ENCODE peak calls at places on chromosomes 3 and 15, in nine cellular contexts. F, X, V, Z, I, J, R, D and W are unnamed samples.

GRCh38 chr3:195069501-195070251 is 201.3 kb downstream of the XXYLT1 start:
- DNase-seq in Z (no peak), R (peak; percentile 50), F (no peak), X (no peak), V (no peak), I (no peak), J (peak; percentile 6), D (no peak), W (no peak)

GRCh38 chr3:76470285-76470684 is 569.6 kb upstream of the ROBO2 start:
- DNase-seq in V (no peak), R (no peak), J (no peak), D (no peak), I (peak; percentile 91), X (no peak), Z (no peak), F (no peak), W (peak; percentile 82)

GRCh38 chr15:88506628-88507027 is 39.1 kb downstream of the MRPS11 start:
- DNase-seq in R (no peak), Z (no peak), V (no peak), F (no peak), I (no peak), X (no peak), J (no peak), D (no peak), W (no peak)

GRCh38 chr3:165148901-165149441 is 47.2 kb downstream of the SLITRK3 start:
- DNase-seq in J (no peak), D (no peak), R (no peak), V (no peak), Z (no peak), X (no peak), I (no peak), F (no peak), W (no peak)

GRCh38 chr15:101198820-101199219 is 53.0 kb downstream of the CHSY1 start:
- DNase-seq in X (no peak), V (no peak), Z (no peak), D (no peak), J (no peak), R (no peak), I (peak; percentile 39), F (no peak), W (no peak)

GRCh38 chr3:61666032-61666431 is 104.7 kb downstream of the PTPRG start:
- DNase-seq in I (no peak), Z (no peak), D (no peak), F (no peak), X (no peak), V (no peak), R (no peak), J (peak; percentile 20), W (no peak)

GRCh38 chr15:87752250-87752951 is 504.1 kb downstream of the NTRK3 start:
- DNase-seq in F (no peak), X (no peak), Z (no peak), D (peak; percentile 66), I (peak; percentile 85), V (no peak), J (no peak), R (no peak), W (peak; percentile 91)

GRCh38 chr3:187291512-187292132 is at the start of gene MASP1:
- DNase-seq in Z (no peak), D (no peak), J (no peak), X (no peak), V (no peak), F (no peak), R (no peak), I (peak; percentile 59), W (no peak)

GRCh38 chr15:59160880-59161593 is 45.6 kb upstream of the LDHAL6B start:
- DNase-seq in Z (no peak), V (no peak), X (peak; percentile 53), I (peak; percentile 26), D (peak; percentile 59), J (no peak), F (no peak), R (no peak), W (no peak)

GRCh38 chr3:110731148-110731547 is 340.5 kb upstream of the NECTIN3 start:
- DNase-seq in X (no peak), J (no peak), V (no peak), F (no peak), Z (no peak), I (no peak), D (no peak), R (no peak), W (no peak)

GRCh38 chr15:64865126-64865997 is 23.6 kb downstream of the PLEKHO2 start:
- DNase-seq in D (no peak), X (no peak), Z (no peak), I (no peak), J (no peak), V (no peak), F (no peak), R (no peak), W (no peak)

GRCh38 chr15:38843736-38844590 is 279.3 kb upstream of the RASGRP1 start:
- DNase-seq in V (no peak), F (no peak), R (no peak), Z (no peak), D (no peak), X (no peak), J (no peak), I (peak; percentile 82), W (peak; percentile 61)

GRCh38 chr3:64238971-64239667 is 13.9 kb upstream of the PRICKLE2 start:
- DNase-seq in J (peak; percentile 63), X (peak; percentile 76), R (peak; percentile 94), V (peak; percentile 15), Z (no peak), I (peak; percentile 96), D (peak; percentile 84), F (no peak), W (peak; percentile 79)

GRCh38 chr3:24396338-24396737 is 98.3 kb downstream of the THRB start:
- DNase-seq in I (no peak), F (no peak), R (no peak), X (no peak), D (no peak), Z (no peak), V (no peak), J (no peak), W (no peak)

GRCh38 chr3:121976727-121977126 is 45.3 kb downstream of the ILDR1 start:
- DNase-seq in X (no peak), Z (no peak), V (no peak), I (no peak), J (no peak), D (no peak), F (no peak), R (no peak), W (no peak)

DNA sequence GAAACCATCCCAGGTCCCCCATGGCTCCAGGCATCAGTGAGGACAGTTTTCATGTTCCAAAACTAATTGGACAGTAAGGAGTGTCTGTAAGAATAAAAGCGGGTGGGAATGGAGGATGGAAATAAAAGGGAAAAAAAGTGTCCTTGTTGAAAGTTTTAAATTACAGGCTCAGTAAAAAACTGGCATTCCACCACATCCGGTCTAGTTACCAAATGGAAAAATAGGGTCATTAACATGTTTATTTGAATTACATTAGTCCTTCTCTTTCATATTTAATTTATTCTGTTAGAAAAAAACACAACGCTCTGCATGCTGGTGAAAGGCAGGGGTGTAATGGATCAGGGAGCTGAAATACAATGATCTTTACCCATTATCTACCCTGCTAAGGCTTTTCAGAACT is 117.5 kb downstream of the TIGIT start:
- DNase-seq in R (no peak), D (no peak), V (no peak), Z (no peak), J (no peak), X (no peak), F (no peak), I (peak; percentile 68), W (no peak)
- H3K4me1 ChIP-seq in R (no peaks in the 10 kb centered on the region), D (peaks cover 27% of the 10 kb centered on the region), V (peaks cover 7% of the 10 kb centered on the region), Z (no peaks in the 10 kb centered on the region), J (peaks cover 6% of the 10 kb centered on the region), X (peaks cover 17% of the 10 kb centered on the region), F (no peaks in the 10 kb centered on the region), I (peaks cover 64% of the 10 kb centered on the region), W (no peaks in the 10 kb centered on the region)

GRCh38 chr3:151091685-151092352 is 6.4 kb downstream of the MED12L start:
- DNase-seq in F (no peak), D (no peak), V (no peak), R (no peak), X (no peak), J (no peak), I (peak; percentile 50), Z (no peak), W (no peak)
- H3K4me1 ChIP-seq in F (peaks cover 2% of the 10 kb centered on the region), D (no peaks in the 10 kb centered on the region), V (peaks cover 29% of the 10 kb centered on the region), R (no peaks in the 10 kb centered on the region), X (no peaks in the 10 kb centered on the region), J (no peaks in the 10 kb centered on the region), I (peaks cover 5% of the 10 kb centered on the region), Z (no peaks in the 10 kb centered on the region), W (no peaks in the 10 kb centered on the region)

DNA sequence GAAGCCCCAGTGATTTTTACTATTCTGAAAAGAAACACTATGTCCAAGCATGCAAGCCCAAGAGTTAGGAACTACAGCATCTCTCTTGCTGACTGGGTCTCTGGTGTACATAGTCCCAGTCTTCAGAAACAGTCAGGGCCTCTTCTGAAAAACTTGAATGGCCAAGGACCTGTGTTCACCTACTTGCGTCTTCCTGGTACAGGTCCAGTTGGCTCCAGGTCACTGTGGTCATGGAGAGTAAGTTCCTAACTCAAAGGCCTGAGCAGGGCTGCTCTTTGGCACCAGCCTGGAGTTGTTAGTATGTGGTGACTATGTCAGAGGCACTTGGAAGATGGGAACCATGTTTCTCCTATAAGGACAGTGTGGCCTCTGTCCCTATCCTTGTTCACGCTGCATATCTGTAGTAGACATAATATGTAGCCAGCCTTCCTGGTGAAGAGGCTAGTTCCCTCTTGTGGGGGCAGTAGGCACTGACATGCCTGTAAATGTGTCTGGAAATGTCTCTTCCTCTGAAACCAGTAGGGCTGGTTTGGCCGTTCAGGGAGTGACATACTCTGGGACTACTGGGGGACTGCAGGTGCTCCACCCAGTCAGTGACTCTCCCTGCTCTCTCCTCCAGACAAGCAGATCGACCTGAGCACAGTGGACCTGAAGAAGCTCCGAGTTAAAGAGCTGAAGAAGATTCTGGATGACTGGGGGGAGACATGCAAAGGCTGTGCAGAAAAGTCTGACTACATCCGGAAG is 2.6 kb upstream of the RBM15B start:
- DNase-seq in V (peak; percentile 85), F (no peak), J (peak; percentile 81), D (peak; percentile 43), R (no peak), I (peak; percentile 43), Z (no peak), X (peak; percentile 24), W (peak; percentile 63)
- H3K4me1 ChIP-seq in V (peaks cover 46% of the 10 kb centered on the region), F (peaks cover 58% of the 10 kb centered on the region), J (peaks cover 78% of the 10 kb centered on the region), D (peaks cover 40% of the 10 kb centered on the region), R (no peaks in the 10 kb centered on the region), I (peaks cover 26% of the 10 kb centered on the region), Z (peaks cover 69% of the 10 kb centered on the region), X (no peaks in the 10 kb centered on the region), W (peaks cover 11% of the 10 kb centered on the region)

GRCh38 chr15:72319360-72319984 is 485 bp downstream of the CELF6 start:
- DNase-seq in Z (peak; percentile 39), F (peak; percentile 25), V (peak; percentile 68), R (peak; percentile 68), I (peak; percentile 80), D (peak; percentile 62), X (no peak), J (peak; percentile 58), W (no peak)
- H3K4me1 ChIP-seq in Z (peaks cover 9% of the 10 kb centered on the region), F (peaks cover 7% of the 10 kb centered on the region), V (peaks cover 8% of the 10 kb centered on the region), R (no peaks in the 10 kb centered on the region), I (peaks cover 5% of the 10 kb centered on the region), D (no peaks in the 10 kb centered on the region), X (peaks cover 14% of the 10 kb centered on the region), J (peaks cover 14% of the 10 kb centered on the region), W (no peaks in the 10 kb centered on the region)